ENCODE peak calls at places on chromosomes 7 and 10, in ten cellular contexts. One of them, this sample, is unnamed.
A peak's percentile ranks its signal among the peaks of the same experiment; 100 is the strongest.

GRCh38 chr10:92849234-92849525 is 860 bp downstream of the EXOC6 start:
- DNase-seq in heart left ventricle: no peak
- DNase-seq in activated B cell treated with CpG ODN at 0.5 μM for 24 hours: no peak
- DNase-seq in HFF-Myc: no peak
- DNase-seq in BJ: no peak
- DNase-seq in lower leg skin: no peak
- DNase-seq in A549: no peak
- DNase-seq in epithelial cell of proximal tubule: no peak
- DNase-seq in fibroblast of lung: no peak
- DNase-seq in PC-9: no peak
- DNase-seq in this sample: no peak

GRCh38 chr10:105950410-105950809 is 1214.1 kb downstream of the SORCS1 start:
- DNase-seq in epithelial cell of proximal tubule: no peak
- DNase-seq in PC-9: no peak
- DNase-seq in BJ: no peak
- DNase-seq in fibroblast of lung: peak; percentile 14
- DNase-seq in A549: peak; percentile 44
- DNase-seq in activated B cell treated with CpG ODN at 0.5 μM for 24 hours: no peak
- DNase-seq in HFF-Myc: no peak
- DNase-seq in heart left ventricle: no peak
- DNase-seq in lower leg skin: peak; percentile 21
- DNase-seq in this sample: no peak

GRCh38 chr7:101357433-101357832 is 5.2 kb upstream of the COL26A1 start:
- DNase-seq in A549: peak; percentile 35
- DNase-seq in heart left ventricle: no peak
- DNase-seq in epithelial cell of proximal tubule: no peak
- DNase-seq in lower leg skin: no peak
- DNase-seq in fibroblast of lung: no peak
- DNase-seq in PC-9: no peak
- DNase-seq in HFF-Myc: no peak
- DNase-seq in activated B cell treated with CpG ODN at 0.5 μM for 24 hours: no peak
- DNase-seq in BJ: no peak
- DNase-seq in this sample: no peak

GRCh38 chr7:148515237-148515636 is 75.3 kb upstream of the C7orf33 start:
- DNase-seq in PC-9: no peak
- DNase-seq in activated B cell treated with CpG ODN at 0.5 μM for 24 hours: no peak
- DNase-seq in HFF-Myc: no peak
- DNase-seq in fibroblast of lung: peak; percentile 46
- DNase-seq in BJ: no peak
- DNase-seq in epithelial cell of proximal tubule: no peak
- DNase-seq in A549: no peak
- DNase-seq in heart left ventricle: no peak
- DNase-seq in lower leg skin: no peak
- DNase-seq in this sample: no peak

GRCh38 chr7:6375346-6376101 is 72.2 kb downstream of the DAGLB start:
- DNase-seq in A549: no peak
- DNase-seq in epithelial cell of proximal tubule: no peak
- DNase-seq in fibroblast of lung: peak; percentile 45
- DNase-seq in activated B cell treated with CpG ODN at 0.5 μM for 24 hours: peak; percentile 21
- DNase-seq in lower leg skin: no peak
- DNase-seq in heart left ventricle: no peak
- DNase-seq in HFF-Myc: no peak
- DNase-seq in BJ: no peak
- DNase-seq in PC-9: no peak
- DNase-seq in this sample: no peak

GRCh38 chr10:129161184-129161583 is 305.9 kb upstream of the MGMT start:
- DNase-seq in activated B cell treated with CpG ODN at 0.5 μM for 24 hours: no peak
- DNase-seq in A549: no peak
- DNase-seq in lower leg skin: no peak
- DNase-seq in PC-9: no peak
- DNase-seq in fibroblast of lung: no peak
- DNase-seq in BJ: no peak
- DNase-seq in heart left ventricle: no peak
- DNase-seq in epithelial cell of proximal tubule: peak; percentile 78
- DNase-seq in HFF-Myc: no peak
- DNase-seq in this sample: no peak

GRCh38 chr10:93859049-93859655 is 34.6 kb upstream of the SLC35G1 start:
- DNase-seq in A549: peak; percentile 12
- DNase-seq in fibroblast of lung: no peak
- DNase-seq in epithelial cell of proximal tubule: no peak
- DNase-seq in PC-9: no peak
- DNase-seq in BJ: no peak
- DNase-seq in HFF-Myc: peak; percentile 14
- DNase-seq in heart left ventricle: no peak
- DNase-seq in lower leg skin: no peak
- DNase-seq in activated B cell treated with CpG ODN at 0.5 μM for 24 hours: no peak
- DNase-seq in this sample: no peak

GRCh38 chr10:4981722-4982471 is 18.7 kb downstream of the AKR1C1 start:
- DNase-seq in fibroblast of lung: peak; percentile 51
- DNase-seq in epithelial cell of proximal tubule: peak; percentile 51
- DNase-seq in lower leg skin: no peak
- DNase-seq in activated B cell treated with CpG ODN at 0.5 μM for 24 hours: no peak
- DNase-seq in A549: peak; percentile 94
- DNase-seq in HFF-Myc: no peak
- DNase-seq in PC-9: peak; percentile 75
- DNase-seq in heart left ventricle: no peak
- DNase-seq in BJ: no peak
- DNase-seq in this sample: no peak

GRCh38 chr7:57638651-57639050 is 188.7 kb downstream of the ZNF716 start:
- DNase-seq in epithelial cell of proximal tubule: no peak
- DNase-seq in activated B cell treated with CpG ODN at 0.5 μM for 24 hours: no peak
- DNase-seq in PC-9: no peak
- DNase-seq in A549: no peak
- DNase-seq in HFF-Myc: no peak
- DNase-seq in lower leg skin: no peak
- DNase-seq in BJ: no peak
- DNase-seq in fibroblast of lung: no peak
- DNase-seq in heart left ventricle: no peak
- DNase-seq in this sample: no peak

GRCh38 chr7:79507161-79507560 is 53.7 kb upstream of the MAGI2 start:
- DNase-seq in heart left ventricle: no peak
- DNase-seq in BJ: no peak
- DNase-seq in activated B cell treated with CpG ODN at 0.5 μM for 24 hours: no peak
- DNase-seq in lower leg skin: no peak
- DNase-seq in fibroblast of lung: no peak
- DNase-seq in PC-9: no peak
- DNase-seq in A549: peak; percentile 79
- DNase-seq in epithelial cell of proximal tubule: no peak
- DNase-seq in HFF-Myc: no peak
- DNase-seq in this sample: no peak

GRCh38 chr7:79506481-79506880 is 53.0 kb upstream of the MAGI2 start:
- DNase-seq in PC-9: no peak
- DNase-seq in fibroblast of lung: peak; percentile 78
- DNase-seq in A549: peak; percentile 73
- DNase-seq in lower leg skin: no peak
- DNase-seq in epithelial cell of proximal tubule: peak; percentile 30
- DNase-seq in heart left ventricle: no peak
- DNase-seq in HFF-Myc: no peak
- DNase-seq in activated B cell treated with CpG ODN at 0.5 μM for 24 hours: no peak
- DNase-seq in BJ: no peak
- DNase-seq in this sample: no peak

GRCh38 chr7:79504607-79505389 is 51.3 kb upstream of the MAGI2 start:
- DNase-seq in heart left ventricle: no peak
- DNase-seq in HFF-Myc: no peak
- DNase-seq in activated B cell treated with CpG ODN at 0.5 μM for 24 hours: no peak
- DNase-seq in lower leg skin: no peak
- DNase-seq in fibroblast of lung: peak; percentile 33
- DNase-seq in epithelial cell of proximal tubule: no peak
- DNase-seq in PC-9: no peak
- DNase-seq in BJ: no peak
- DNase-seq in A549: peak; percentile 22
- DNase-seq in this sample: no peak

GRCh38 chr7:79497728-79498127 is 44.3 kb upstream of the MAGI2 start:
- DNase-seq in BJ: no peak
- DNase-seq in epithelial cell of proximal tubule: no peak
- DNase-seq in PC-9: no peak
- DNase-seq in HFF-Myc: no peak
- DNase-seq in A549: no peak
- DNase-seq in heart left ventricle: no peak
- DNase-seq in activated B cell treated with CpG ODN at 0.5 μM for 24 hours: no peak
- DNase-seq in fibroblast of lung: no peak
- DNase-seq in lower leg skin: no peak
- DNase-seq in this sample: no peak

DNA sequence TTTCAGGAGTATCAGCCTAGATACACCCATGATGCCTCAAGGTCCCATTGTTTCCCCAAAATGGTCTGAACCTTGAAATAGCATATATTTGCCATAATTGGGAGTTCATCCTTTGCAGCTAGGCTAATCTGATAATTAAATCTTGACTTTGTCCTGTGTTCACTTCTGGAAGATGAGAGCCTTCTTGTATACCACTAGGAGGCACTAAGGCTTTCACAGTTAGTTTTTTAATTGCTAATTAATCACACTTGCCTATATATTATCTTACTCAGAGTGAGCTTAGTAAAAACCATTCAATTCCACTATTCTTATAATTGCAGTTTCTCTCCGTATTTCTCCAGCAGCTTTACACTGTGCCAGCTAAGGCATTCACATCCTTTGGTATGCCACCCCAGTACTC is 48.7 kb upstream of the MAGI2 start:
- DNase-seq in BJ: no peak
- DNase-seq in HFF-Myc: no peak
- DNase-seq in heart left ventricle: no peak
- DNase-seq in activated B cell treated with CpG ODN at 0.5 μM for 24 hours: no peak
- DNase-seq in PC-9: no peak
- DNase-seq in lower leg skin: no peak
- DNase-seq in A549: no peak
- DNase-seq in epithelial cell of proximal tubule: no peak
- DNase-seq in fibroblast of lung: no peak
- DNase-seq in this sample: no peak
- TF ChIP-seq CTCF in BJ: peak; percentile 9
- TF ChIP-seq CTCF in HFF-Myc: peak; percentile 13
- TF ChIP-seq CTCF in heart left ventricle: no peak
- TF ChIP-seq CTCF in activated B cell treated with CpG ODN at 0.5 μM for 24 hours: no peak
- TF ChIP-seq CTCF in PC-9: peak; percentile 41
- TF ChIP-seq CTCF in lower leg skin: no peak
- TF ChIP-seq CTCF in A549: no peak
- TF ChIP-seq CTCF in epithelial cell of proximal tubule: peak; percentile 67
- TF ChIP-seq CTCF in fibroblast of lung: no peak
- TF ChIP-seq CTCF in this sample: no peak

GRCh38 chr7:83362786-83363185 is 200.1 kb upstream of the PCLO start:
- DNase-seq in activated B cell treated with CpG ODN at 0.5 μM for 24 hours: no peak
- DNase-seq in epithelial cell of proximal tubule: no peak
- DNase-seq in PC-9: no peak
- DNase-seq in lower leg skin: no peak
- DNase-seq in heart left ventricle: no peak
- DNase-seq in fibroblast of lung: peak; percentile 34
- DNase-seq in HFF-Myc: no peak
- DNase-seq in BJ: no peak
- DNase-seq in A549: no peak
- DNase-seq in this sample: no peak

GRCh38 chr7:83365746-83366145 is 203.1 kb upstream of the PCLO start:
- DNase-seq in epithelial cell of proximal tubule: no peak
- DNase-seq in A549: no peak
- DNase-seq in lower leg skin: no peak
- DNase-seq in fibroblast of lung: no peak
- DNase-seq in heart left ventricle: no peak
- DNase-seq in BJ: no peak
- DNase-seq in PC-9: no peak
- DNase-seq in activated B cell treated with CpG ODN at 0.5 μM for 24 hours: no peak
- DNase-seq in HFF-Myc: no peak
- DNase-seq in this sample: no peak

GRCh38 chr7:83366629-83367028 is 203.9 kb upstream of the PCLO start:
- DNase-seq in fibroblast of lung: no peak
- DNase-seq in A549: peak; percentile 4
- DNase-seq in lower leg skin: no peak
- DNase-seq in epithelial cell of proximal tubule: no peak
- DNase-seq in HFF-Myc: no peak
- DNase-seq in activated B cell treated with CpG ODN at 0.5 μM for 24 hours: no peak
- DNase-seq in BJ: no peak
- DNase-seq in heart left ventricle: no peak
- DNase-seq in PC-9: no peak
- DNase-seq in this sample: no peak
- TF ChIP-seq CTCF in fibroblast of lung: no peak
- TF ChIP-seq CTCF in A549: peak; percentile 38
- TF ChIP-seq CTCF in lower leg skin: no peak
- TF ChIP-seq CTCF in epithelial cell of proximal tubule: no peak
- TF ChIP-seq CTCF in HFF-Myc: no peak
- TF ChIP-seq CTCF in activated B cell treated with CpG ODN at 0.5 μM for 24 hours: no peak
- TF ChIP-seq CTCF in BJ: no peak
- TF ChIP-seq CTCF in heart left ventricle: no peak
- TF ChIP-seq CTCF in PC-9: peak; percentile 52
- TF ChIP-seq CTCF in this sample: no peak

DNA sequence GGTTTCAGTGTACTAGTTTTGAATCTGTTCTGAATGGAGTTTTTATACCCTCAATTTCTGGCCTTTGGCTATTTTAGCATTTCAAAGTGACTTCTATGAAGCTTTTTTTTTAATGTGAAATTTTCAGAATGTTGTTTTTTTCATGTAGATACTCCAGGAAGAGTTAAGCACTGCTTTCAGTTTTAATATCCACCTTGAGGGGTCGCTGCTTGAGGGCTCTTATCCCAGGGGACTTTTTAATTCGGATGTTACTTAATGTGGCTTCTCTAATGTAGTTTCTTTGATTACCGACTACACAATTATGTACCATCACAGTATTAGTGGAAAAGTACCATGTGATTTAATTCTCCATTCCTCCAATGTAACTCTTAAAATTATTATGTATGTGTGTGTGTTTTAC is 5.2 kb downstream of the IFIT5 start:
- DNase-seq in HFF-Myc: no peak
- DNase-seq in lower leg skin: no peak
- DNase-seq in A549: no peak
- DNase-seq in fibroblast of lung: peak; percentile 21
- DNase-seq in BJ: no peak
- DNase-seq in activated B cell treated with CpG ODN at 0.5 μM for 24 hours: no peak
- DNase-seq in heart left ventricle: no peak
- DNase-seq in epithelial cell of proximal tubule: no peak
- DNase-seq in PC-9: no peak
- DNase-seq in this sample: no peak
- TF ChIP-seq CTCF in HFF-Myc: peak; percentile 34
- TF ChIP-seq CTCF in lower leg skin: no peak
- TF ChIP-seq CTCF in A549: no peak
- TF ChIP-seq CTCF in fibroblast of lung: peak; percentile 62
- TF ChIP-seq CTCF in BJ: peak; percentile 52
- TF ChIP-seq CTCF in activated B cell treated with CpG ODN at 0.5 μM for 24 hours: no peak
- TF ChIP-seq CTCF in heart left ventricle: peak; percentile 53
- TF ChIP-seq CTCF in epithelial cell of proximal tubule: peak; percentile 60
- TF ChIP-seq CTCF in PC-9: no peak
- TF ChIP-seq CTCF in this sample: peak; percentile 34

DNA sequence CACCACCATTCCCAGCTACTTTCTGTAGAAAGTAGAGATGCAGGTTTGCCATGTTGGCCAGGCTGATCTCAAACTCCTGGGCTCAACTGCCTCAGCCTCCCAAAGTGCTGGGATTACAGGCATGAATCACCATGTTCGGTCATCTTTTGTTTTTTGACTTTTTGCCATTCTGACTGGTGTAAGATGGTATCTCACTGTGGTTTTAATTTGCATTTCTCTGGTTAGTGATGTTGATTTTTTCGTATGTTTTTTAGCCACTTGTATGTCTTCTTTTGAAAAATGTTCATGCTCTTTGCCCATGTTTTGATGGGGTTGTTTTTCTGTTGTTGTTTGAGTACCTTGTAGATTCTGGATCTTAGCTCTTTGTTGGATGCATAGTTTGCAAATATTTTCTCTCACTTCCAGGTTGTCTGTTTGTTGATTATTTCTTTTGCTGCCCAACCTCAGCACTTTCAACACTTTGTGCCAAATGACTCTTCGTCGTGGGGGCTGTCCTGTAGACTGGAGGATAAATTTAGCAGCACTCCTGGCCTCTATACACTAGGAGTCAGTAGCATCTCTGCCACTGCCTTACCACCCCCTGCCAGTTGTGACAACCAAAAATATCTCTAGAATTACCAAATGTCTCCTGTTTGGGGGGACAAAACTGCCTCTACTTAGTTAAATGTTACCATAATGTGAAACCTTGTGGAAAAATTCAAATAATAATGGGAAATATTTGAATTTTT is 6.5 kb upstream of the CPED1 start:
- DNase-seq in lower leg skin: no peak
- DNase-seq in BJ: no peak
- DNase-seq in HFF-Myc: no peak
- DNase-seq in activated B cell treated with CpG ODN at 0.5 μM for 24 hours: no peak
- DNase-seq in epithelial cell of proximal tubule: no peak
- DNase-seq in PC-9: no peak
- DNase-seq in fibroblast of lung: peak; percentile 83
- DNase-seq in heart left ventricle: no peak
- DNase-seq in A549: no peak
- DNase-seq in this sample: no peak
- TF ChIP-seq CTCF in lower leg skin: no peak
- TF ChIP-seq CTCF in BJ: no peak
- TF ChIP-seq CTCF in HFF-Myc: no peak
- TF ChIP-seq CTCF in activated B cell treated with CpG ODN at 0.5 μM for 24 hours: no peak
- TF ChIP-seq CTCF in epithelial cell of proximal tubule: no peak
- TF ChIP-seq CTCF in PC-9: no peak
- TF ChIP-seq CTCF in fibroblast of lung: peak; percentile 6
- TF ChIP-seq CTCF in heart left ventricle: no peak
- TF ChIP-seq CTCF in A549: no peak
- TF ChIP-seq CTCF in this sample: no peak